ENCODE peak calls at places on chromosomes 5 and 9, in seven cellular contexts. P, G, I, V, A, R and Y are unnamed samples.
A peak's percentile ranks its signal among the peaks of the same experiment; 100 is the strongest.

GRCh38 chr9:38025166-38025565 is 43.9 kb downstream of the SHB start:
- DNase-seq in P (no peak), G (no peak), I (no peak), V (no peak), A (no peak), R (no peak), Y (no peak)

GRCh38 chr5:93304391-93304790 is 276.6 kb downstream of the NR2F1-AS1 start:
- DNase-seq in P (no peak), G (no peak), I (no peak), V (no peak), A (no peak), R (no peak), Y (no peak)

GRCh38 chr5:9156282-9156681 is 389.6 kb downstream of the SEMA5A start:
- DNase-seq in P (no peak), G (peak; percentile 54), I (peak; percentile 20), V (peak; percentile 11), A (no peak), R (peak; percentile 75), Y (peak; percentile 30)

GRCh38 chr5:56327810-56328209 is 94.7 kb upstream of the ANKRD55 start:
- DNase-seq in P (peak; percentile 75), G (no peak), I (peak; percentile 30), V (no peak), A (no peak), R (no peak), Y (no peak)

GRCh38 chr9:33230756-33231691 is 8.9 kb upstream of the SPINK4 start:
- DNase-seq in P (no peak), G (no peak), I (no peak), V (no peak), A (no peak), R (no peak), Y (no peak)

GRCh38 chr5:89471115-89471514 is 588.1 kb upstream of the MEF2C start:
- DNase-seq in P (no peak), G (no peak), I (no peak), V (no peak), A (no peak), R (no peak), Y (no peak)

GRCh38 chr9:133992780-133993634 is 883 bp upstream of the VAV2 start:
- DNase-seq in P (peak; percentile 77), G (peak; percentile 77), I (peak; percentile 80), V (peak; percentile 80), A (peak; percentile 78), R (peak; percentile 94), Y (peak; percentile 20)

GRCh38 chr9:14148501-14149103 is 165.3 kb downstream of the NFIB start:
- DNase-seq in P (no peak), G (no peak), I (no peak), V (no peak), A (no peak), R (peak; percentile 47), Y (no peak)

GRCh38 chr9:13942695-13943094 is 371.2 kb downstream of the NFIB start:
- DNase-seq in P (no peak), G (peak; percentile 87), I (no peak), V (peak; percentile 18), A (no peak), R (peak; percentile 98), Y (no peak)

GRCh38 chr5:151684690-151685361 is 1.9 kb downstream of the SPARC start:
- DNase-seq in P (no peak), G (peak; percentile 96), I (peak; percentile 61), V (peak; percentile 56), A (no peak), R (peak; percentile 97), Y (no peak)

GRCh38 chr5:82259172-82259800 is 18.9 kb downstream of the RPS23 start:
- DNase-seq in P (no peak), G (peak; percentile 11), I (peak; percentile 21), V (no peak), A (no peak), R (peak; percentile 53), Y (no peak)

GRCh38 chr5:123066016-123066415 is 23.0 kb upstream of the PRDM6 start:
- DNase-seq in P (no peak), G (no peak), I (no peak), V (no peak), A (no peak), R (no peak), Y (no peak)

GRCh38 chr5:50751064-50751657 is 84.7 kb downstream of the PARP8 start:
- DNase-seq in P (no peak), G (peak; percentile 25), I (peak; percentile 72), V (peak; percentile 36), A (peak; percentile 66), R (peak; percentile 63), Y (peak; percentile 74)

GRCh38 chr9:134325096-134325812 is 1.0 kb upstream of the RXRA start:
- DNase-seq in P (no peak), G (no peak), I (peak; percentile 63), V (peak; percentile 63), A (peak; percentile 53), R (peak; percentile 38), Y (no peak)

GRCh38 chr9:133763272-133764183 is 25.4 kb upstream of the SARDH start:
- DNase-seq in P (peak; percentile 16), G (peak; percentile 7), I (no peak), V (no peak), A (no peak), R (peak; percentile 16), Y (no peak)

GRCh38 chr9:4569101-4569500 is 78.8 kb downstream of the SLC1A1 start:
- DNase-seq in P (no peak), G (peak; percentile 44), I (no peak), V (no peak), A (no peak), R (peak; percentile 12), Y (no peak)

GRCh38 chr9:114122628-114123027 is 23.5 kb upstream of the KIF12 start:
- DNase-seq in P (no peak), G (no peak), I (no peak), V (no peak), A (no peak), R (no peak), Y (no peak)

GRCh38 chr5:68344447-68345111 is 129.0 kb downstream of the PIK3R1 start:
- DNase-seq in P (peak; percentile 27), G (no peak), I (no peak), V (peak; percentile 90), A (no peak), R (peak; percentile 83), Y (peak; percentile 56)

GRCh38 chr9:134955801-134956200 is 38.1 kb upstream of the FCN1 start:
- DNase-seq in P (no peak), G (no peak), I (no peak), V (no peak), A (no peak), R (no peak), Y (no peak)

GRCh38 chr5:142034994-142035393 is 22.2 kb upstream of the GNPDA1 start:
- DNase-seq in P (no peak), G (no peak), I (no peak), V (no peak), A (no peak), R (no peak), Y (no peak)

GRCh38 chr9:104875897-104876296 is 52.1 kb downstream of the ABCA1 start:
- DNase-seq in P (no peak), G (no peak), I (no peak), V (no peak), A (no peak), R (no peak), Y (no peak)

GRCh38 chr5:80781356-80781755 is 126.6 kb upstream of the DHFR start:
- DNase-seq in P (no peak), G (peak; percentile 8), I (no peak), V (peak; percentile 14), A (no peak), R (peak; percentile 44), Y (no peak)

GRCh38 chr9:136831002-136831719 is 11.1 kb upstream of the AJM1 start:
- DNase-seq in P (no peak), G (no peak), I (no peak), V (no peak), A (no peak), R (no peak), Y (no peak)

GRCh38 chr5:101176605-101177004 is 273.5 kb upstream of the ST8SIA4 start:
- DNase-seq in P (no peak), G (no peak), I (no peak), V (peak; percentile 1), A (no peak), R (no peak), Y (no peak)

GRCh38 chr5:76422175-76422574 is 19.1 kb downstream of the IQGAP2 start:
- DNase-seq in P (no peak), G (no peak), I (no peak), V (no peak), A (no peak), R (no peak), Y (no peak)
- H3K4me3 ChIP-seq in P (no peak overlapping the region), G (no peak overlapping the region), I (no peak overlapping the region), V (no peak overlapping the region), A (no peak overlapping the region), R (no peak overlapping the region), Y (no peak overlapping the region)

GRCh38 chr5:173245319-173246134 is 10.5 kb upstream of the NKX2-5 start:
- DNase-seq in P (no peak), G (no peak), I (peak; percentile 85), V (peak; percentile 33), A (no peak), R (no peak), Y (no peak)
- H3K4me3 ChIP-seq in P (no peak overlapping the region), G (no peak overlapping the region), I (peak overlapping the region; percentile 96), V (no peak overlapping the region), A (no peak overlapping the region), R (no peak overlapping the region), Y (no peak overlapping the region)

DNA sequence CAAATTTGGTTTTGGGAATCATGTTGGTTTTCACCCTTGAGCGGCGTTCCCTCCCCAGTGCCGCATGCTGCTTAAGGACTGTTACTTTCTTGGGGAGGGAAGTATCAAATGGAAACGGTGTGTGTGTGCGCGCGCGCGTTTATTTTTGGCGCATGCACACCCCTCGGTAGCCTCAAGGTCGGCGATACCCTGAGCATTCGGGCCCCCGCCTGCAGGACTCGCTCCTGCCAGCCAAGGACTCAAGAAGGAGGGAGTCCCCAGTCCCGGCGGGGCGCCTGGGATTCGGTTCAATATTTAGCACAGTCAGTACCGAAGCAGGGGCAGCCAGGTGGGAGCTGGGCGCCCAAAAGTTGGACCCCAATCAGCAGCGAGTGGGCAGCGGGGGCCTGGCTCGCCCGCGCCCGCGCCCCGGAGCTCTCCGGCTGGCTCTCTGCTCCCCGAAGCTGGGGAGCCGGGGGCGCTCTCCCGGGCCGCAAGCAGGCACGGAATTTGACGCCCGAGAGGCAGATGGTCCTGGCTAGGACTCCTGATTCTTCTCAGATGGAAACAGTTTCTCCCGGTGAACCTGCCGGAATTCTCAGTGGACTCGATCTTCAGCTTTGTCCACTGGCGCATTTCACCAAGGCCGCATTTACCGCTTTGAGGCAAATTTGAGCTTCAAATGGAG is 305.9 kb upstream of the KCNN2 start:
- DNase-seq in P (no peak), G (no peak), I (peak; percentile 69), V (no peak), A (no peak), R (no peak), Y (no peak)
- H3K4me3 ChIP-seq in P (no peak overlapping the region), G (peak overlapping the region; percentile 9), I (peak overlapping the region; percentile 41), V (no peak overlapping the region), A (no peak overlapping the region), R (no peak overlapping the region), Y (no peak overlapping the region)

DNA sequence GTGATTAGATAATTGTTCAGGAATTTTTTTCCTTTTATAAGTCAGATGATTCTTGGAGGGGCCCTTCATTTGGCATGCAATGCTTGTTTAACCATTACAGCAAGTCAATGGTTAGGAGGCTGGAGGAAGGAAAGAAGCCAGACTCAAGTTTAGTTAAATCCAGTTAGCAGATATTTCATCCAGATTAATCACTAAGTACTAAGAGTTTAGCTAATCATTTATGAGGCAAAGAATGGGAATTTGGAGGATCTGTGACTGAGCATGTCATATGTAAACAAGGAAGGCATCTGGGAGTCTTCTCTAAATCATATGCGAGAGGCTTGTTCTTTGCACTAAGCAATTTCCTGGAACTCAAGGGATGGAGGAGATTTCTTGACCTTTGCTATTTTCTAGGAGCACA is 145.3 kb upstream of the SGCD start:
- DNase-seq in P (no peak), G (no peak), I (no peak), V (no peak), A (no peak), R (no peak), Y (no peak)
- H3K4me3 ChIP-seq in P (no peak overlapping the region), G (no peak overlapping the region), I (no peak overlapping the region), V (no peak overlapping the region), A (no peak overlapping the region), R (no peak overlapping the region), Y (no peak overlapping the region)